ENCODE peak calls at places on chromosomes 6 and 20, in seven cellular contexts. One of them, this sample, is unnamed.

GRCh38 chr6:89536230-89536629 is 102.3 kb downstream of the LYRM2 start:
- DNase-seq in right atrium auricular region: no peak
- DNase-seq in epithelial cell of esophagus: peak; percentile 8
- DNase-seq in psoas muscle: no peak
- DNase-seq in HFF-Myc: peak; percentile 37
- DNase-seq in foreskin fibroblast: no peak
- DNase-seq in esophagus squamous epithelium: no peak
- DNase-seq in this sample: no peak

GRCh38 chr6:907928-908327 is 215.0 kb upstream of the EXOC2 start:
- DNase-seq in right atrium auricular region: no peak
- DNase-seq in epithelial cell of esophagus: no peak
- DNase-seq in psoas muscle: no peak
- DNase-seq in HFF-Myc: no peak
- DNase-seq in foreskin fibroblast: no peak
- DNase-seq in esophagus squamous epithelium: no peak
- DNase-seq in this sample: no peak

GRCh38 chr6:170370413-170370812 is 63.9 kb downstream of the FAM120B start:
- DNase-seq in right atrium auricular region: no peak
- DNase-seq in epithelial cell of esophagus: peak; percentile 50
- DNase-seq in psoas muscle: no peak
- DNase-seq in HFF-Myc: no peak
- DNase-seq in foreskin fibroblast: no peak
- DNase-seq in esophagus squamous epithelium: no peak
- DNase-seq in this sample: no peak

GRCh38 chr6:25061289-25061945 is 125.7 kb upstream of the RIPOR2 start:
- DNase-seq in right atrium auricular region: no peak
- DNase-seq in epithelial cell of esophagus: no peak
- DNase-seq in psoas muscle: peak; percentile 26
- DNase-seq in HFF-Myc: no peak
- DNase-seq in foreskin fibroblast: no peak
- DNase-seq in esophagus squamous epithelium: no peak
- DNase-seq in this sample: peak; percentile 58

GRCh38 chr6:74606488-74607135 is 599.2 kb downstream of the COL12A1 start:
- DNase-seq in right atrium auricular region: no peak
- DNase-seq in epithelial cell of esophagus: peak; percentile 86
- DNase-seq in psoas muscle: no peak
- DNase-seq in HFF-Myc: peak; percentile 76
- DNase-seq in foreskin fibroblast: peak; percentile 90
- DNase-seq in esophagus squamous epithelium: no peak
- DNase-seq in this sample: peak; percentile 95

GRCh38 chr6:161254126-161254753 is 19.6 kb downstream of the AGPAT4 start:
- DNase-seq in right atrium auricular region: no peak
- DNase-seq in epithelial cell of esophagus: no peak
- DNase-seq in psoas muscle: no peak
- DNase-seq in HFF-Myc: no peak
- DNase-seq in foreskin fibroblast: no peak
- DNase-seq in esophagus squamous epithelium: no peak
- DNase-seq in this sample: peak; percentile 70

GRCh38 chr6:80179691-80180090 is 73.2 kb downstream of the BCKDHB start:
- DNase-seq in right atrium auricular region: no peak
- DNase-seq in epithelial cell of esophagus: no peak
- DNase-seq in psoas muscle: no peak
- DNase-seq in HFF-Myc: no peak
- DNase-seq in foreskin fibroblast: peak; percentile 16
- DNase-seq in esophagus squamous epithelium: no peak
- DNase-seq in this sample: peak; percentile 3

GRCh38 chr20:61157301-61157700 is 94.8 kb upstream of the CDH4 start:
- DNase-seq in right atrium auricular region: no peak
- DNase-seq in epithelial cell of esophagus: no peak
- DNase-seq in psoas muscle: no peak
- DNase-seq in HFF-Myc: no peak
- DNase-seq in foreskin fibroblast: no peak
- DNase-seq in esophagus squamous epithelium: no peak
- DNase-seq in this sample: no peak

GRCh38 chr6:47321582-47321981 is 11.9 kb upstream of the TNFRSF21 start:
- DNase-seq in right atrium auricular region: no peak
- DNase-seq in epithelial cell of esophagus: no peak
- DNase-seq in psoas muscle: no peak
- DNase-seq in HFF-Myc: no peak
- DNase-seq in foreskin fibroblast: no peak
- DNase-seq in esophagus squamous epithelium: no peak
- DNase-seq in this sample: peak; percentile 34

GRCh38 chr20:58420798-58421496 is 31.9 kb downstream of the VAPB start:
- DNase-seq in right atrium auricular region: no peak
- DNase-seq in epithelial cell of esophagus: peak; percentile 82
- DNase-seq in psoas muscle: no peak
- DNase-seq in HFF-Myc: peak; percentile 21
- DNase-seq in foreskin fibroblast: peak; percentile 73
- DNase-seq in esophagus squamous epithelium: no peak
- DNase-seq in this sample: peak; percentile 47

GRCh38 chr6:170227521-170227983 is 63.3 kb downstream of the DLL1 start:
- DNase-seq in right atrium auricular region: no peak
- DNase-seq in epithelial cell of esophagus: peak; percentile 23
- DNase-seq in psoas muscle: no peak
- DNase-seq in HFF-Myc: no peak
- DNase-seq in foreskin fibroblast: no peak
- DNase-seq in esophagus squamous epithelium: no peak
- DNase-seq in this sample: no peak

GRCh38 chr6:21874372-21874771 is 280.8 kb downstream of the SOX4 start:
- DNase-seq in right atrium auricular region: no peak
- DNase-seq in epithelial cell of esophagus: peak; percentile 26
- DNase-seq in psoas muscle: no peak
- DNase-seq in HFF-Myc: no peak
- DNase-seq in foreskin fibroblast: no peak
- DNase-seq in esophagus squamous epithelium: no peak
- DNase-seq in this sample: no peak

GRCh38 chr6:10404799-10405524 is 9.9 kb downstream of the TFAP2A start:
- DNase-seq in right atrium auricular region: peak; percentile 38
- DNase-seq in epithelial cell of esophagus: no peak
- DNase-seq in psoas muscle: no peak
- DNase-seq in HFF-Myc: no peak
- DNase-seq in foreskin fibroblast: no peak
- DNase-seq in esophagus squamous epithelium: no peak
- DNase-seq in this sample: no peak

GRCh38 chr6:27332692-27333641 is 20.9 kb upstream of the POM121L2 start:
- DNase-seq in right atrium auricular region: no peak
- DNase-seq in epithelial cell of esophagus: peak; percentile 71
- DNase-seq in psoas muscle: no peak
- DNase-seq in HFF-Myc: peak; percentile 75
- DNase-seq in foreskin fibroblast: peak; percentile 41
- DNase-seq in esophagus squamous epithelium: no peak
- DNase-seq in this sample: peak; percentile 74

GRCh38 chr6:4914412-4915159 is 89.3 kb downstream of the RPP40 start:
- DNase-seq in right atrium auricular region: no peak
- DNase-seq in epithelial cell of esophagus: peak; percentile 37
- DNase-seq in psoas muscle: no peak
- DNase-seq in HFF-Myc: no peak
- DNase-seq in foreskin fibroblast: peak; percentile 26
- DNase-seq in esophagus squamous epithelium: no peak
- DNase-seq in this sample: peak; percentile 73

GRCh38 chr20:60788070-60788469 is 464.0 kb upstream of the CDH4 start:
- DNase-seq in right atrium auricular region: no peak
- DNase-seq in epithelial cell of esophagus: no peak
- DNase-seq in psoas muscle: no peak
- DNase-seq in HFF-Myc: no peak
- DNase-seq in foreskin fibroblast: no peak
- DNase-seq in esophagus squamous epithelium: no peak
- DNase-seq in this sample: no peak

GRCh38 chr20:63079971-63080370 is 73.2 kb upstream of the BHLHE23 start:
- DNase-seq in right atrium auricular region: no peak
- DNase-seq in epithelial cell of esophagus: no peak
- DNase-seq in psoas muscle: no peak
- DNase-seq in HFF-Myc: no peak
- DNase-seq in foreskin fibroblast: no peak
- DNase-seq in esophagus squamous epithelium: no peak
- DNase-seq in this sample: no peak

GRCh38 chr6:11975353-11975977 is 36.6 kb upstream of the HIVEP1 start:
- DNase-seq in right atrium auricular region: no peak
- DNase-seq in epithelial cell of esophagus: no peak
- DNase-seq in psoas muscle: no peak
- DNase-seq in HFF-Myc: no peak
- DNase-seq in foreskin fibroblast: no peak
- DNase-seq in esophagus squamous epithelium: peak; percentile 21
- DNase-seq in this sample: no peak

GRCh38 chr20:38842558-38842981 is 37.1 kb downstream of the PPP1R16B start:
- DNase-seq in right atrium auricular region: no peak
- DNase-seq in epithelial cell of esophagus: no peak
- DNase-seq in psoas muscle: no peak
- DNase-seq in HFF-Myc: no peak
- DNase-seq in foreskin fibroblast: no peak
- DNase-seq in esophagus squamous epithelium: peak; percentile 28
- DNase-seq in this sample: no peak

GRCh38 chr6:138973481-138974140 is 14.4 kb downstream of the REPS1 start:
- DNase-seq in right atrium auricular region: no peak
- DNase-seq in epithelial cell of esophagus: no peak
- DNase-seq in psoas muscle: no peak
- DNase-seq in HFF-Myc: no peak
- DNase-seq in foreskin fibroblast: peak; percentile 50
- DNase-seq in esophagus squamous epithelium: no peak
- DNase-seq in this sample: peak; percentile 61

GRCh38 chr6:47655719-47656595 is 42.4 kb upstream of the ADGRF4 start:
- DNase-seq in right atrium auricular region: no peak
- DNase-seq in epithelial cell of esophagus: peak; percentile 96
- DNase-seq in psoas muscle: peak; percentile 16
- DNase-seq in HFF-Myc: peak; percentile 26
- DNase-seq in foreskin fibroblast: peak; percentile 3
- DNase-seq in esophagus squamous epithelium: no peak
- DNase-seq in this sample: no peak

GRCh38 chr6:169959129-169960002 is 207.9 kb downstream of the ERMARD start:
- DNase-seq in right atrium auricular region: peak; percentile 58
- DNase-seq in epithelial cell of esophagus: peak; percentile 65
- DNase-seq in psoas muscle: no peak
- DNase-seq in HFF-Myc: no peak
- DNase-seq in foreskin fibroblast: no peak
- DNase-seq in esophagus squamous epithelium: no peak
- DNase-seq in this sample: no peak

GRCh38 chr6:6461138-6461537 is 127.4 kb upstream of the LY86 start:
- DNase-seq in right atrium auricular region: no peak
- DNase-seq in epithelial cell of esophagus: no peak
- DNase-seq in psoas muscle: no peak
- DNase-seq in HFF-Myc: no peak
- DNase-seq in foreskin fibroblast: no peak
- DNase-seq in esophagus squamous epithelium: no peak
- DNase-seq in this sample: no peak

GRCh38 chr20:21096321-21097043 is 9.7 kb downstream of the LINC00237 start:
- DNase-seq in right atrium auricular region: no peak
- DNase-seq in epithelial cell of esophagus: peak; percentile 57
- DNase-seq in psoas muscle: no peak
- DNase-seq in HFF-Myc: no peak
- DNase-seq in foreskin fibroblast: no peak
- DNase-seq in esophagus squamous epithelium: no peak
- DNase-seq in this sample: peak; percentile 18

GRCh38 chr6:53728570-53729194 is 63.1 kb upstream of the KLHL31 start:
- DNase-seq in right atrium auricular region: no peak
- DNase-seq in epithelial cell of esophagus: peak; percentile 60
- DNase-seq in psoas muscle: peak; percentile 24
- DNase-seq in HFF-Myc: peak; percentile 25
- DNase-seq in foreskin fibroblast: peak; percentile 24
- DNase-seq in esophagus squamous epithelium: no peak
- DNase-seq in this sample: peak; percentile 69
- H3K4me3 ChIP-seq in right atrium auricular region: no peak overlapping the region
- H3K4me3 ChIP-seq in epithelial cell of esophagus: peak overlapping the region; percentile 12
- H3K4me3 ChIP-seq in psoas muscle: no peak overlapping the region
- H3K4me3 ChIP-seq in HFF-Myc: no peak overlapping the region
- H3K4me3 ChIP-seq in foreskin fibroblast: no peak overlapping the region
- H3K4me3 ChIP-seq in esophagus squamous epithelium: no peak overlapping the region
- H3K4me3 ChIP-seq in this sample: peak overlapping the region; percentile 11

GRCh38 chr6:145735356-145736165 is at the start of gene EPM2A:
- DNase-seq in right atrium auricular region: peak; percentile 86
- DNase-seq in epithelial cell of esophagus: peak; percentile 86
- DNase-seq in psoas muscle: peak; percentile 91
- DNase-seq in HFF-Myc: no peak
- DNase-seq in foreskin fibroblast: peak; percentile 80
- DNase-seq in esophagus squamous epithelium: peak; percentile 28
- DNase-seq in this sample: peak; percentile 82
- TF ChIP-seq CTCF in right atrium auricular region: no peak
- TF ChIP-seq CTCF in epithelial cell of esophagus: no peak
- TF ChIP-seq CTCF in psoas muscle: no peak
- TF ChIP-seq CTCF in HFF-Myc: no peak
- TF ChIP-seq CTCF in foreskin fibroblast: no peak
- TF ChIP-seq CTCF in esophagus squamous epithelium: no peak
- TF ChIP-seq CTCF in this sample: peak; percentile 31

GRCh38 chr6:14622878-14623542 is 505.4 kb downstream of the CD83 start:
- DNase-seq in right atrium auricular region: no peak
- DNase-seq in epithelial cell of esophagus: no peak
- DNase-seq in psoas muscle: no peak
- DNase-seq in HFF-Myc: no peak
- DNase-seq in foreskin fibroblast: no peak
- DNase-seq in esophagus squamous epithelium: no peak
- DNase-seq in this sample: no peak
- H3K4me3 ChIP-seq in right atrium auricular region: no peak overlapping the region
- H3K4me3 ChIP-seq in epithelial cell of esophagus: no peak overlapping the region
- H3K4me3 ChIP-seq in psoas muscle: no peak overlapping the region
- H3K4me3 ChIP-seq in HFF-Myc: no peak overlapping the region
- H3K4me3 ChIP-seq in foreskin fibroblast: no peak overlapping the region
- H3K4me3 ChIP-seq in esophagus squamous epithelium: no peak overlapping the region
- H3K4me3 ChIP-seq in this sample: no peak overlapping the region

GRCh38 chr6:166354143-166354542 is 11.8 kb upstream of the SFT2D1 start:
- DNase-seq in right atrium auricular region: no peak
- DNase-seq in epithelial cell of esophagus: no peak
- DNase-seq in psoas muscle: no peak
- DNase-seq in HFF-Myc: no peak
- DNase-seq in foreskin fibroblast: no peak
- DNase-seq in esophagus squamous epithelium: no peak
- DNase-seq in this sample: no peak
- TF ChIP-seq CTCF in right atrium auricular region: no peak
- TF ChIP-seq CTCF in epithelial cell of esophagus: no peak
- TF ChIP-seq CTCF in psoas muscle: no peak
- TF ChIP-seq CTCF in HFF-Myc: no peak
- TF ChIP-seq CTCF in foreskin fibroblast: no peak
- TF ChIP-seq CTCF in esophagus squamous epithelium: no peak
- TF ChIP-seq CTCF in this sample: no peak

GRCh38 chr6:154318711-154319110 is 37.9 kb downstream of the IPCEF1 start:
- DNase-seq in right atrium auricular region: no peak
- DNase-seq in epithelial cell of esophagus: no peak
- DNase-seq in psoas muscle: no peak
- DNase-seq in HFF-Myc: no peak
- DNase-seq in foreskin fibroblast: no peak
- DNase-seq in esophagus squamous epithelium: no peak
- DNase-seq in this sample: no peak
- H3K4me3 ChIP-seq in right atrium auricular region: no peak overlapping the region
- H3K4me3 ChIP-seq in epithelial cell of esophagus: no peak overlapping the region
- H3K4me3 ChIP-seq in psoas muscle: no peak overlapping the region
- H3K4me3 ChIP-seq in HFF-Myc: no peak overlapping the region
- H3K4me3 ChIP-seq in foreskin fibroblast: no peak overlapping the region
- H3K4me3 ChIP-seq in esophagus squamous epithelium: no peak overlapping the region
- H3K4me3 ChIP-seq in this sample: no peak overlapping the region